ENCODE peak calls at places on chromosomes 1 and 21, in four cellular contexts. H is K562, K is GM12878, U is H1. Z is an unnamed sample.

GRCh38 chr21:31520506-31521163 is 138.9 kb upstream of the SOD1 start:
- DNase-seq in H (no peak), K (no peak), U (no peak), Z (no peak)

GRCh38 chr1:220873087-220873486 is 6.2 kb upstream of the HLX start:
- DNase-seq in H (no peak), K (no peak), U (no peak), Z (no peak)

GRCh38 chr21:16305686-16306085 is 575.9 kb downstream of the USP25 start:
- DNase-seq in H (no peak), K (no peak), U (no peak), Z (no peak)

GRCh38 chr1:231387770-231388669 is 34.1 kb downstream of the EGLN1 start:
- DNase-seq in H (no peak), K (no peak), U (no peak), Z (no peak)

GRCh38 chr1:191851799-191852595 is 306.3 kb upstream of the RGS18 start:
- DNase-seq in H (no peak), K (no peak), U (no peak), Z (no peak)

GRCh38 chr1:239999170-239999569 is 92.5 kb upstream of the FMN2 start:
- DNase-seq in H (no peak), K (no peak), U (no peak), Z (no peak)

GRCh38 chr21:44842721-44843445 is 25.0 kb upstream of the SUMO3 start:
- DNase-seq in H (no peak), K (no peak), U (no peak), Z (no peak)

GRCh38 chr1:225845097-225845496 is 35.2 kb downstream of the EPHX1 start:
- DNase-seq in H (no peak), K (no peak), U (no peak), Z (no peak)

GRCh38 chr1:17998889-17999288 is 108.7 kb upstream of the IGSF21 start:
- DNase-seq in H (peak), K (no peak), U (no peak), Z (no peak)

GRCh38 chr1:50710099-50710498 is 250.0 kb downstream of the FAF1 start:
- DNase-seq in H (no peak), K (no peak), U (no peak), Z (no peak)

GRCh38 chr1:98429851-98430496 is 231.5 kb upstream of the SNX7 start:
- DNase-seq in H (no peak), K (no peak), U (no peak), Z (no peak)

GRCh38 chr1:161440312-161440894 is 64.9 kb upstream of the FCGR2A start:
- DNase-seq in H (peak), K (peak), U (peak), Z (no peak)

GRCh38 chr1:28249013-28249870 is 10.1 kb upstream of the SESN2 start:
- DNase-seq in H (no peak), K (no peak), U (no peak), Z (peak)

GRCh38 chr1:201445300-201445699 is 23.7 kb downstream of the PHLDA3 start:
- DNase-seq in H (no peak), K (no peak), U (no peak), Z (no peak)

GRCh38 chr1:36572142-36572715 is 89.5 kb upstream of the CSF3R start:
- DNase-seq in H (no peak), K (no peak), U (no peak), Z (no peak)

GRCh38 chr1:32351859-32352745 is 10.2 kb downstream of the FAM229A start:
- DNase-seq in H (peak), K (no peak), U (peak), Z (no peak)

GRCh38 chr1:15950763-15951295 is 25.1 kb downstream of the ZBTB17 start:
- DNase-seq in H (peak), K (no peak), U (no peak), Z (no peak)

GRCh38 chr21:25834376-25834775 is 99.6 kb downstream of the GABPA start:
- DNase-seq in H (no peak), K (no peak), U (no peak), Z (no peak)

GRCh38 chr1:226519741-226520598 is 28.6 kb upstream of the STUM start:
- DNase-seq in H (no peak), K (no peak), U (no peak), Z (no peak)

GRCh38 chr1:221097479-221098281 is 218.4 kb downstream of the HLX start:
- DNase-seq in H (no peak), K (no peak), U (no peak), Z (no peak)

DNA sequence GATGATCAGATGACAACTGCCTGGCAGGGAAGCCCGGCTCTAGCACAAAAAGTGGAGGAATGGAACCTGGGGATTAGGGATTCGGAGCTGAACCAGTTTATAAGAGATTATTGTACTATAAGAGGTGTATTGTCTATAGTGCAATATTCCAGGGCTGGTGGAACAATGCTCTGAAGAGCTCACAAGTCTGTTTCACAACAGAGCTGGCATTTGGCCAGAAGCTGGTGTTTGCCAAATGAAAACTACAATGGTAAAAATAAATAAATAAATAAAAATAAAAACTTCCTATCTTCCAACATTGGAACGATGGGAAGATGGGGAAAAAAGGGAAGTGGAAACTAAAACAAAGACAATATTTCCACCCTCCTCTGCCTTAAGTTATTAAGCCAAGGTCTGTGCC is 73.5 kb downstream of the CHODL start:
- DNase-seq in H (no peak), K (no peak), U (no peak), Z (no peak)
- TF ChIP-seq EGR1 in H (no peak), K (no peak), U (no peak), Z (no peak)

GRCh38 chr1:24209097-24209496 is 22.0 kb upstream of the IFNLR1 start:
- DNase-seq in H (no peak), K (no peak), U (no peak), Z (peak)

GRCh38 chr1:24206516-24207394 is 19.7 kb upstream of the IFNLR1 start:
- DNase-seq in H (no peak), K (no peak), U (no peak), Z (no peak)

GRCh38 chr1:24205701-24206464 is 18.8 kb upstream of the IFNLR1 start:
- DNase-seq in H (no peak), K (no peak), U (no peak), Z (no peak)

GRCh38 chr1:24210195-24210627 is 23.1 kb upstream of the IFNLR1 start:
- DNase-seq in H (no peak), K (no peak), U (no peak), Z (no peak)

DNA sequence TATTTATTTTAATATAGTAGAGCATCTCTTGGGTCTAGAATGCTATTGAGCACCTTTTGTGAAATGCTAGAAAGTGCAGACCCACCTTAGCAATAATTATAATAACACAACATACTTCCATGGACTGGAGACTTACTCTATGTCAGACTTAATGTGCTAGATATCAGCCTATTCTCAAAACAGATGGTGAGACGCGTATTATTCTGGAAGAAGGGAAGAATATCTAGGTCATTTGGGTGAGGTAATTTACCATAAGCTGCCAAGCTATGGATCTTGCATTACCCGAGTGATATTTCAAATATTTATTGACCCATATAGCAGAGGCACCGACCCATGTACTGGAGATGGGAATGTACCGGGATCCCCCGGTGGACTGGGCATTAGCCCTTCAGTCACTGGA is 20.6 kb upstream of the IFNLR1 start:
- DNase-seq in H (no peak), K (no peak), U (no peak), Z (no peak)
- TF ChIP-seq EGR1 in H (no peak), K (no peak), U (no peak), Z (no peak)

DNA sequence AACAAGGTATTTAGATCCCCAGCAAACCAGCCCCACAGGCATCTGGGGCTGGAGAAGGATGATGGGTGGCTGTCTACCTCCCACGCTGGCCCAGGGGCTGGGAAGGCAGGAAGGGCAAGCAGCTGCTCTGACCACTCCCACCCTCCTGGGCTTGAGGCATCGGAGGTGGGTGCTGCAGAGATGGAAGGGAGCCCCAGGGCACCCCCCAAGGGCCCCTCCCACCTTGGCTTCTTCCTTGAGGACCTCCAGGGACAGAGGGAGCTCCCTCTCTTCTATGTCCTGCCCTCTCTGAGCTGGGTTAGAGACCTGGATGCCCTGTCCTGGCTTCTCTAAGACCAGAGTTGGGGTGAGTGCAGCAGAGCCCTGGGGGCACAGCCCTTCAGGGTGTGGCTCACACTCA is 3.1 kb downstream of the CD52 start:
- DNase-seq in H (no peak), K (no peak), U (no peak), Z (no peak)
- TF ChIP-seq EGR1 in H (peak), K (peak), U (no peak), Z (no peak)

DNA sequence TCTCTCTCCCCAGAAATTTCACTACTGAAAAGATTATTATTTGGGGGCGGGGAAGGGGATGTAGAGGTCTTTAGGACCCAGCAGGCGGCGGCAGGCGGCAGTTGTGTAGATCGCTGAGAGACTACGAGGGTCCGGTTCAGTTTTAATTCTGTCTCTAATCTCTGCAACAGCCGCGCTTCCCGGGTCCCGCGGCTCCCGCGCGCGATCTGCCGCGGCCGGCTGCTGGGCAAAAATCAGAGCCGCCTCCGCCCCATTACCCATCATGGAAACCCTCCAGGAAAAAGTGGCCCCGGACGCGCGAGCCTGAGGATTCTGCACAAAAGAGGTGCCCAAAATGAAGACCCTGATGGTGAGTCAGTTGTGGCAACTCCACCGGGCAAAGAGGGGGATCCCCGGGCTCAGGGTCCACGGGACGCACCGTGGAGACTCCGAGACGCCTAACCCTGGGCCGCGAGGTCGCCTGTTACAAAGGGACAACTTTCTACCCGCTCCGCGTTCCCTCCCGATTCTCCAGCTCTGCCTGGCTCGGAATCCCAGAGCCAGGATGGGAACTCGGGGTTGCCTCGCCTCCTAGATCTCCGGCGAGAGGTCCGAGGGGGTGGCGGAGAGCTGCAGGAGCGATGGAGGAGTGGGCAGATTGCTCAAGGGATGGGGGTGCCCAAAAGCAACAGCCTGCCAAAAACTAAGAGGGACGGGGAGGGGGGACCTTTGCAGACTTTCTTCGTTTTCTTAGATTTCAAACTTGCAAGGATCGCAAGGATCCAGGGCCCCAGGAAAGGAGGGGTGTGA is at the start of gene ST6GALNAC5:
- DNase-seq in H (no peak), K (no peak), U (peak), Z (no peak)
- TF ChIP-seq EGR1 in H (no peak), K (no peak), U (no peak), Z (no peak)

GRCh38 chr1:154446292-154446691 is 41.1 kb downstream of the IL6R start:
- DNase-seq in H (no peak), K (no peak), U (no peak), Z (no peak)
- TF ChIP-seq EGR1 in H (no peak), K (no peak), U (no peak), Z (no peak)

GRCh38 chr1:40344597-40344996 is 27.5 kb upstream of the COL9A2 start:
- DNase-seq in H (no peak), K (no peak), U (no peak), Z (no peak)
- TF ChIP-seq EGR1 in H (peak), K (no peak), U (no peak), Z (no peak)

GRCh38 chr1:168518201-168518689 is 25.6 kb downstream of the XCL2 start:
- DNase-seq in H (no peak), K (no peak), U (no peak), Z (no peak)

GRCh38 chr1:168521391-168522000 is 22.3 kb downstream of the XCL2 start:
- DNase-seq in H (no peak), K (no peak), U (no peak), Z (no peak)

GRCh38 chr1:168520052-168520751 is 23.6 kb downstream of the XCL2 start:
- DNase-seq in H (no peak), K (no peak), U (no peak), Z (no peak)

DNA sequence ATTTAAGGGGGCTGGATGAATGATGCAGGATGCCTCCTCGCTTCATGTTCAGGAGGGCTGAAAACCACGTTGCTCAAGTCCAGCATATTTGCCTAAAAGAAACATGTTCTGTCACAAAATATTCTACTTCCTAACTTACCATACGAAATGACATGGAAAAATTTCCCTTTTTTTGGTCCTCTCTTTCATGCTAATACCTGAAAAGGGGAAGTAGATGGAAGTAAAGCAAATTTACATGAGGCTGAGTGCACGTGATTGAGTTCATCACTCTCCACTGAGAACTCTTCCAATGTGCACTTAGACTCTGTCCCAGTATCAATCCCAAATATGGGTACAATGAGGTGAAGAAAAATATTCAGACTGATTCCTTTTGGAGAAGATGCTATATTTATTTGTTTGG is 23.0 kb downstream of the XCL2 start:
- DNase-seq in H (no peak), K (no peak), U (no peak), Z (no peak)
- TF ChIP-seq EGR1 in H (no peak), K (no peak), U (no peak), Z (no peak)

GRCh38 chr1:59554752-59555151 is 257.9 kb downstream of the FGGY start:
- DNase-seq in H (no peak), K (no peak), U (no peak), Z (no peak)

GRCh38 chr1:59556802-59557548 is 257.8 kb upstream of the HOOK1 start:
- DNase-seq in H (no peak), K (no peak), U (no peak), Z (peak)

GRCh38 chr1:59552001-59552400 is 255.1 kb downstream of the FGGY start:
- DNase-seq in H (no peak), K (no peak), U (no peak), Z (no peak)

GRCh38 chr1:59553381-59553780 is 256.5 kb downstream of the FGGY start:
- DNase-seq in H (no peak), K (no peak), U (no peak), Z (no peak)

DNA sequence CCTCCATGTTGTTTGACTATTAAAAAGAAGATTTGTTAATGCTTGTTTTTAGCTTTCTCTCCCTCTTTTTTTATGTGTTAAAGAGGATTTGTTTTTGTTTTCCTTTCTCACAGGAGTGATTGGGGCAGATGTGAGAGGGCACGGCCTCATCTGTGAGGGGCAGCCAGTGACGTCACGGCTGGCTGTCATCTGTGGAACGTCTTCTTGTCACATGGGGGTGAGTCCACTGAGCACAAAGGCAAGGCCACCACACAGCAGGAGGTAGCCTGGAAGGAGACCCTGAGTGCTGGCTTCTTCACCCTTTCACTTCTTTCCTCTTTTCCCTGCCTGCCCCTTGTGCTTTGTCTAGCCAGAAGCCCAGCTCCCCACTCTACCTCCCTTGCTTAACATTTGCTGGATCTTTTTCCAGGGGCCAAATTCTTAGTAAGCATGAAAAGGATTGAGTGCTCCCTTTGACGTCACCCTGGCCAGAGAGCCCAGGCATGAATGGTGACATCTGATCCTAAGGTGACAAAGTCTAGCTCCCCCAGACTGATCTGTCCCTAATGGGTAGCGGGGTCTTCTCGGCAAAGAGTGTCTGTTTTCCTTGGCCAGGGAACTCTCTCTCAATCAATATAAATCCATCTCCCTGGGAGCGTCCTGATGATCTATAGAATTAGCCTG is 257.2 kb downstream of the FGGY start:
- DNase-seq in H (no peak), K (no peak), U (no peak), Z (no peak)
- TF ChIP-seq EGR1 in H (no peak), K (no peak), U (no peak), Z (no peak)

DNA sequence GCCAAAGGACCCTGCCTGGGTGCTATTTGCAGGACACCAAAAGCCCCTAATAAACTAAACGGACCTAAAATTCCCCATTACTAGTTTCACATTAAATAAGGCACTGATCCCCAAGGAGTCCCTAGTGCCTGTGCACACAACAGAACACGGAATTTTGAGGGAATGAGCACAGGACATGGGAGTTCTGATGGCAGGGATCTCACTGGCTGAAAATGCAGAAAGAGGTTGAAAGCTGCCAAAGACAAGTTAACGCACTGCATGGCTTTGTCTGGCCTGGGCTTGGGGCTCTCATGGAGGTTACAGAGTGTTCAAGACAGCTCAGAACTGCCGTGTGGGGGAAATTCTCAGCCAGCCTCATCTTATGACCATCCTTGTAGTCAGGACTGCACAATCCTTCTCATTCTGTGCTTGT is 15.6 kb upstream of the ATP1B1 start:
- DNase-seq in H (no peak), K (no peak), U (no peak), Z (no peak)
- TF ChIP-seq EGR1 in H (no peak), K (no peak), U (no peak), Z (no peak)

GRCh38 chr1:119880063-119880462 is 16.3 kb downstream of the ADAM30 start:
- DNase-seq in H (no peak), K (no peak), U (no peak), Z (no peak)

GRCh38 chr1:119873166-119874025 is 22.9 kb downstream of the ADAM30 start:
- DNase-seq in H (no peak), K (no peak), U (no peak), Z (no peak)

GRCh38 chr1:119882172-119883029 is 13.9 kb downstream of the ADAM30 start:
- DNase-seq in H (no peak), K (no peak), U (no peak), Z (no peak)

GRCh38 chr1:119874186-119874585 is 22.1 kb downstream of the ADAM30 start:
- DNase-seq in H (no peak), K (no peak), U (no peak), Z (no peak)

GRCh38 chr1:119878171-119878570 is 18.1 kb downstream of the ADAM30 start:
- DNase-seq in H (no peak), K (no peak), U (no peak), Z (no peak)
- TF ChIP-seq EGR1 in H (no peak), K (no peak), U (no peak), Z (no peak)